ENCODE peak calls at places on chromosomes 7 and 10, in ten cellular contexts. Y is stromal cell of bone marrow; L is cardiac muscle cell; J is EL; O is smooth muscle cell of the brain vasculature; E is T-helper 9 cell; F is activated T-cell treated with anti-CD3 and anti-CD28 coated beads, Interleukin-2, amount 50 U/mL, for 4 hours; I is astrocyte of the hippocampus; X is posterior cingulate gyrus; M is HCEC 1CT. R is an unnamed sample.

GRCh38 chr10:96532523-96532922 is 18.8 kb upstream of the TLL2 start:
- DNase-seq in X (no peak), I (no peak), F (no peak), M (no peak), O (no peak), Y (no peak), J (peak; percentile 53), E (no peak), L (peak; percentile 32), R (no peak)

GRCh38 chr7:4683043-4683883 is 1.2 kb downstream of the FOXK1 start:
- DNase-seq in I (peak; percentile 25), O (no peak), F (peak; percentile 10), E (peak; percentile 3), Y (no peak), J (no peak), M (no peak), L (no peak), X (peak; percentile 85), R (peak; percentile 17)

GRCh38 chr7:137989127-137989526 is 12.8 kb downstream of the CREB3L2 start:
- DNase-seq in Y (no peak), I (no peak), J (no peak), E (no peak), F (no peak), L (no peak), O (no peak), X (no peak), M (no peak), R (no peak)

GRCh38 chr10:28326516-28327493 is 23.9 kb upstream of the MPP7 start:
- DNase-seq in Y (no peak), O (no peak), J (peak; percentile 25), I (peak; percentile 82), E (no peak), M (peak; percentile 59), X (no peak), F (no peak), L (peak; percentile 46), R (no peak)

GRCh38 chr10:114271779-114272167 is 32.7 kb downstream of the VWA2 start:
- DNase-seq in J (peak; percentile 95), X (no peak), E (no peak), L (peak; percentile 93), I (peak; percentile 96), Y (peak; percentile 92), O (peak; percentile 56), M (peak; percentile 90), F (no peak), R (no peak)

GRCh38 chr7:149832332-149833041 is 5.7 kb upstream of the ZNF862 start:
- DNase-seq in M (no peak), O (no peak), L (no peak), F (no peak), I (no peak), Y (no peak), E (no peak), X (no peak), J (no peak), R (no peak)

GRCh38 chr10:34689053-34689452 is 126.0 kb downstream of the PARD3 start:
- DNase-seq in X (no peak), O (no peak), F (no peak), J (no peak), I (peak; percentile 84), E (no peak), M (peak; percentile 73), L (peak; percentile 76), Y (peak; percentile 59), R (no peak)

GRCh38 chr7:144050093-144050492 is 1.3 kb downstream of the OR2A5 start:
- DNase-seq in J (no peak), X (no peak), E (no peak), Y (no peak), O (no peak), F (no peak), L (no peak), M (peak; percentile 6), I (no peak), R (no peak)

GRCh38 chr10:112562803-112563663 is 116.0 kb downstream of the VTI1A start:
- DNase-seq in E (no peak), Y (no peak), L (peak; percentile 39), J (no peak), F (no peak), X (no peak), I (no peak), O (no peak), M (no peak), R (no peak)

GRCh38 chr7:45682836-45683555 is 108.8 kb downstream of the ADCY1 start:
- DNase-seq in I (no peak), J (no peak), M (no peak), O (no peak), F (no peak), L (peak; percentile 49), Y (peak; percentile 18), X (no peak), E (no peak), R (no peak)

GRCh38 chr10:16491933-16492332 is 29.7 kb downstream of the C1QL3 start:
- DNase-seq in I (no peak), X (no peak), O (no peak), M (no peak), E (no peak), J (no peak), Y (no peak), L (no peak), F (no peak), R (no peak)

GRCh38 chr10:69382382-69383117 is 34.2 kb downstream of the TACR2 start:
- DNase-seq in L (peak; percentile 90), O (no peak), I (peak; percentile 86), E (no peak), M (peak; percentile 93), Y (peak; percentile 81), F (no peak), X (peak; percentile 86), J (peak; percentile 94), R (no peak)

GRCh38 chr7:55179897-55180682 is 161.3 kb downstream of the EGFR start:
- DNase-seq in M (no peak), X (no peak), F (no peak), Y (no peak), E (no peak), J (peak; percentile 54), I (peak; percentile 35), O (no peak), L (no peak), R (no peak)

GRCh38 chr10:117342638-117343037 is 32.6 kb downstream of the PDZD8 start:
- DNase-seq in L (peak; percentile 87), J (peak; percentile 92), M (peak; percentile 55), O (no peak), X (no peak), E (no peak), I (peak; percentile 79), Y (no peak), F (no peak), R (no peak)

GRCh38 chr7:33193308-33193864 is 64.0 kb downstream of the BBS9 start:
- DNase-seq in Y (no peak), E (no peak), J (no peak), F (no peak), I (no peak), M (no peak), O (no peak), X (no peak), L (no peak), R (no peak)

GRCh38 chr10:127756264-127756663 is 19.3 kb downstream of the FOXI2 start:
- DNase-seq in M (no peak), J (no peak), O (no peak), L (no peak), I (no peak), Y (no peak), X (no peak), E (no peak), F (no peak), R (no peak)

GRCh38 chr10:70258216-70258615 is 25.0 kb upstream of the PPA1 start:
- DNase-seq in F (no peak), E (no peak), J (no peak), L (peak; percentile 56), Y (no peak), M (no peak), X (no peak), O (no peak), I (no peak), R (no peak)

GRCh38 chr7:17535776-17536175 is 237.3 kb downstream of the AHR start:
- DNase-seq in E (no peak), J (peak; percentile 75), F (no peak), I (peak; percentile 75), M (peak; percentile 60), Y (no peak), L (peak; percentile 54), X (no peak), O (no peak), R (no peak)

GRCh38 chr7:44767912-44768662 is 19.4 kb downstream of the ZMIZ2 start:
- DNase-seq in Y (no peak), J (no peak), E (no peak), O (peak; percentile 73), I (peak; percentile 16), M (no peak), X (peak; percentile 94), F (no peak), L (peak; percentile 83), R (no peak)

GRCh38 chr10:126215767-126216166 is 172.5 kb downstream of the ADAM12 start:
- DNase-seq in Y (no peak), M (no peak), J (no peak), L (no peak), F (no peak), X (no peak), I (no peak), E (no peak), O (no peak), R (no peak)

GRCh38 chr7:19749658-19750057 is 23.8 kb downstream of the TMEM196 start:
- DNase-seq in X (no peak), J (peak; percentile 7), F (no peak), Y (no peak), E (no peak), I (peak; percentile 45), M (no peak), L (peak; percentile 13), O (no peak), R (no peak)

GRCh38 chr7:157077986-157078644 is 60.6 kb upstream of the UBE3C start:
- DNase-seq in F (no peak), L (peak; percentile 14), M (no peak), E (no peak), Y (no peak), X (peak; percentile 83), I (peak; percentile 42), J (peak; percentile 14), O (no peak), R (no peak)

GRCh38 chr10:306654-307185 is 171.5 kb downstream of the ZMYND11 start:
- DNase-seq in I (no peak), F (no peak), X (no peak), O (no peak), M (no peak), Y (no peak), J (no peak), E (no peak), L (no peak), R (no peak)

GRCh38 chr7:137670521-137671064 is 176.2 kb downstream of the DGKI start:
- DNase-seq in F (no peak), M (peak; percentile 64), Y (peak; percentile 29), O (no peak), I (peak; percentile 73), X (peak; percentile 76), L (no peak), J (peak; percentile 89), E (no peak), R (no peak)

GRCh38 chr10:116826803-116827202 is 22.5 kb upstream of the ENO4 start:
- DNase-seq in F (no peak), I (peak; percentile 90), O (no peak), L (no peak), M (no peak), J (peak; percentile 52), Y (no peak), X (no peak), E (no peak), R (no peak)

GRCh38 chr7:105268511-105269392 is 120.0 kb downstream of the SRPK2 start:
- DNase-seq in Y (peak; percentile 53), O (peak; percentile 26), X (no peak), M (peak; percentile 71), E (no peak), J (peak; percentile 55), L (peak; percentile 71), I (peak; percentile 64), F (no peak), R (no peak)

GRCh38 chr7:155203059-155203881 is 94.4 kb upstream of the INSIG1 start:
- DNase-seq in Y (no peak), L (no peak), X (no peak), E (no peak), M (no peak), I (no peak), F (no peak), O (no peak), J (no peak), R (no peak)

GRCh38 chr7:69114374-69114773 is 483.9 kb upstream of the AUTS2 start:
- DNase-seq in I (no peak), X (no peak), L (peak; percentile 2), J (no peak), Y (peak; percentile 48), O (no peak), M (no peak), F (no peak), E (no peak), R (no peak)

R was measured in activated naive CD4-positive, alpha-beta T cell treated with anti-CD3 and anti-CD28 coated beads, Interleukin-2, amount 50 U/mL, for 16 hours.